ENCODE peak calls at places on chromosomes 16 and 17, in eight cellular contexts. D is prostate gland; C is H1; J is HT1080; Z is WTC11; I is NCI-H460; A is activated naive CD8-positive, alpha-beta T cell treated with anti-CD3 and anti-CD28 coated beads, Interleukin-2, amount 50 U/mL, for 24 hours; O is T-helper 17 cell. H is an unnamed sample.

GRCh38 chr16:85270365-85270764 is 158.1 kb upstream of the CIBAR2 start:
- DNase-seq in D (no peak), C (no peak), J (no peak), Z (no peak), I (no peak), A (no peak), O (no peak), H (no peak)

GRCh38 chr16:81841709-81842108 is 62.6 kb downstream of the PLCG2 start:
- DNase-seq in D (no peak), C (no peak), J (no peak), Z (no peak), I (no peak), A (no peak), O (no peak), H (no peak)

GRCh38 chr17:78883533-78884131 is 19.4 kb downstream of the CEP295NL start:
- DNase-seq in D (peak; percentile 43), C (peak; percentile 68), J (peak; percentile 98), Z (no peak), I (peak; percentile 57), A (no peak), O (no peak), H (peak; percentile 89)

GRCh38 chr16:81216114-81216513 is 22.4 kb upstream of the BCO1 start:
- DNase-seq in D (no peak), C (no peak), J (no peak), Z (no peak), I (no peak), A (no peak), O (no peak), H (no peak)

GRCh38 chr17:72388765-72389473 is 268.1 kb downstream of the SOX9 start:
- DNase-seq in D (no peak), C (no peak), J (peak; percentile 99), Z (no peak), I (peak; percentile 75), A (no peak), O (no peak), H (no peak)

GRCh38 chr17:79830763-79831366 is 8.4 kb downstream of the CBX4 start:
- DNase-seq in D (no peak), C (peak; percentile 50), J (no peak), Z (no peak), I (no peak), A (no peak), O (no peak), H (no peak)

GRCh38 chr17:76529643-76530488 is 7.6 kb downstream of the CYGB start:
- DNase-seq in D (no peak), C (peak; percentile 57), J (no peak), Z (no peak), I (no peak), A (no peak), O (no peak), H (peak; percentile 77)

GRCh38 chr16:3274490-3274889 is 8.8 kb upstream of the ZNF263 start:
- DNase-seq in D (no peak), C (no peak), J (peak; percentile 54), Z (no peak), I (no peak), A (no peak), O (no peak), H (no peak)

GRCh38 chr17:73713136-73713535 is 68.9 kb upstream of the SDK2 start:
- DNase-seq in D (peak; percentile 14), C (no peak), J (no peak), Z (peak; percentile 48), I (no peak), A (no peak), O (no peak), H (no peak)

GRCh38 chr16:23064642-23065041 is 84.6 kb downstream of the USP31 start:
- DNase-seq in D (no peak), C (no peak), J (no peak), Z (no peak), I (no peak), A (no peak), O (no peak), H (no peak)

GRCh38 chr17:49565948-49566491 is 9.7 kb upstream of the NXPH3 start:
- DNase-seq in D (peak; percentile 85), C (no peak), J (no peak), Z (no peak), I (no peak), A (peak; percentile 43), O (no peak), H (no peak)

GRCh38 chr16:58578642-58579041 is 51.0 kb downstream of the CNOT1 start:
- DNase-seq in D (no peak), C (no peak), J (no peak), Z (no peak), I (no peak), A (no peak), O (no peak), H (no peak)

GRCh38 chr16:68737046-68737729 is at the start of gene CDH1:
- DNase-seq in D (peak; percentile 97), C (peak; percentile 97), J (no peak), Z (peak; percentile 99), I (no peak), A (peak; percentile 18), O (no peak), H (peak; percentile 92)

GRCh38 chr16:14955546-14956231 is 18.4 kb downstream of the NPIPA1 start:
- DNase-seq in D (no peak), C (peak; percentile 43), J (no peak), Z (no peak), I (no peak), A (no peak), O (no peak), H (no peak)

GRCh38 chr16:87240211-87241134 is 76.7 kb downstream of the C16orf95 start:
- DNase-seq in D (no peak), C (no peak), J (no peak), Z (no peak), I (no peak), A (no peak), O (no peak), H (no peak)

GRCh38 chr17:75854111-75854748 is 905 bp downstream of the WBP2 start:
- DNase-seq in D (no peak), C (no peak), J (peak; percentile 81), Z (no peak), I (no peak), A (no peak), O (no peak), H (peak; percentile 47)

GRCh38 chr17:36849871-36850348 is 87.4 kb upstream of the LHX1 start:
- DNase-seq in D (no peak), C (no peak), J (peak; percentile 95), Z (no peak), I (no peak), A (peak; percentile 58), O (no peak), H (peak; percentile 34)

GRCh38 chr17:55037828-55038227 is 69.3 kb downstream of the STXBP4 start:
- DNase-seq in D (no peak), C (no peak), J (no peak), Z (no peak), I (no peak), A (no peak), O (no peak), H (no peak)

GRCh38 chr16:56793504-56793903 is 63.6 kb downstream of the NUP93 start:
- DNase-seq in D (no peak), C (no peak), J (peak; percentile 48), Z (no peak), I (peak; percentile 53), A (no peak), O (no peak), H (no peak)